ENCODE peak calls at places on chromosomes 3 and 15, in seven cellular contexts. K is AG04450, U is AG10803, X is left ventricle myocardium inferior, A is heart right ventricle, H is lower lobe of right lung, O is AG09309. Z is an unnamed sample.

GRCh38 chr3:30098656-30099454 is 507.5 kb upstream of the TGFBR2 start:
- DNase-seq in K (no peak), U (peak), X (no peak), A (no peak), H (no peak), O (no peak), Z (no peak)

GRCh38 chr15:57444877-57445513 is 68.7 kb downstream of the CGNL1 start:
- DNase-seq in K (no peak), U (peak), X (no peak), A (no peak), H (no peak), O (no peak), Z (no peak)

GRCh38 chr3:165463546-165463945 is 267.4 kb upstream of the SLITRK3 start:
- DNase-seq in K (no peak), U (peak), X (no peak), A (no peak), H (no peak), O (no peak), Z (no peak)

GRCh38 chr3:46359748-46360509 is 6.0 kb downstream of the CCR2 start:
- DNase-seq in K (no peak), U (peak), X (no peak), A (no peak), H (no peak), O (no peak), Z (peak)

GRCh38 chr15:41698779-41699178 is 38.6 kb downstream of the MGA start:
- DNase-seq in K (peak), U (peak), X (no peak), A (no peak), H (no peak), O (peak), Z (peak)

GRCh38 chr3:14634763-14635400 is 16.7 kb upstream of the CCDC174 start:
- DNase-seq in K (no peak), U (no peak), X (no peak), A (no peak), H (no peak), O (no peak), Z (no peak)

GRCh38 chr15:67731112-67731761 is 94.1 kb upstream of the SKOR1 start:
- DNase-seq in K (no peak), U (no peak), X (no peak), A (no peak), H (no peak), O (no peak), Z (no peak)

GRCh38 chr3:154151969-154152368 is 30.8 kb downstream of the ARHGEF26 start:
- DNase-seq in K (peak), U (peak), X (no peak), A (no peak), H (no peak), O (peak), Z (peak)

GRCh38 chr3:2823016-2823415 is 287.2 kb downstream of the IL5RA start:
- DNase-seq in K (no peak), U (no peak), X (no peak), A (no peak), H (no peak), O (no peak), Z (peak)

GRCh38 chr3:105686324-105686897 is 182.4 kb downstream of the CBLB start:
- DNase-seq in K (peak), U (peak), X (no peak), A (no peak), H (no peak), O (peak), Z (peak)

GRCh38 chr3:197417451-197417850 is 119.0 kb upstream of the DLG1 start:
- DNase-seq in K (no peak), U (peak), X (no peak), A (no peak), H (no peak), O (peak), Z (no peak)

GRCh38 chr15:49370782-49371181 is 52.3 kb upstream of the FGF7 start:
- DNase-seq in K (no peak), U (peak), X (no peak), A (no peak), H (no peak), O (no peak), Z (no peak)

GRCh38 chr3:45987368-45988099 is 8.1 kb downstream of the FYCO1 start:
- DNase-seq in K (no peak), U (peak), X (no peak), A (peak), H (no peak), O (no peak), Z (no peak)

GRCh38 chr3:50356553-50356952 is 2.8 kb downstream of the TMEM115 start:
- DNase-seq in K (no peak), U (peak), X (peak), A (no peak), H (no peak), O (no peak), Z (no peak)

GRCh38 chr15:40891810-40892448 is 2.3 kb upstream of the VPS18 start:
- DNase-seq in K (no peak), U (no peak), X (no peak), A (no peak), H (no peak), O (no peak), Z (peak)

GRCh38 chr15:38130200-38130567 is 122.5 kb upstream of the SPRED1 start:
- DNase-seq in K (peak), U (no peak), X (no peak), A (no peak), H (no peak), O (no peak), Z (no peak)

GRCh38 chr3:20225769-20226168 is 39.8 kb upstream of the SGO1 start:
- DNase-seq in K (no peak), U (peak), X (no peak), A (no peak), H (no peak), O (no peak), Z (peak)

GRCh38 chr3:126418661-126419131 is 24.0 kb downstream of the CFAP100 start:
- DNase-seq in K (no peak), U (no peak), X (no peak), A (no peak), H (no peak), O (no peak), Z (no peak)

GRCh38 chr15:66795851-66796250 is 93.8 kb downstream of the SMAD6 start:
- DNase-seq in K (no peak), U (no peak), X (no peak), A (no peak), H (no peak), O (no peak), Z (no peak)

GRCh38 chr3:113620091-113620490 is 76.4 kb downstream of the USF3 start:
- DNase-seq in K (no peak), U (no peak), X (no peak), A (no peak), H (no peak), O (no peak), Z (no peak)

GRCh38 chr15:62306851-62307504 is 141.9 kb upstream of the C2CD4B start:
- DNase-seq in K (peak), U (peak), X (peak), A (peak), H (peak), O (peak), Z (peak)

GRCh38 chr15:86743283-86743903 is 663.7 kb downstream of the AGBL1 start:
- DNase-seq in K (no peak), U (no peak), X (peak), A (peak), H (no peak), O (no peak), Z (no peak)

GRCh38 chr15:96232335-96232734 is 98.2 kb upstream of the NR2F2 start:
- DNase-seq in K (no peak), U (no peak), X (no peak), A (no peak), H (no peak), O (no peak), Z (no peak)

GRCh38 chr15:56205061-56205876 is 38.4 kb downstream of the RFX7 start:
- DNase-seq in K (no peak), U (peak), X (no peak), A (no peak), H (no peak), O (peak), Z (no peak)

GRCh38 chr3:3753416-3753815 is 45.8 kb upstream of the LRRN1 start:
- DNase-seq in K (no peak), U (no peak), X (no peak), A (no peak), H (no peak), O (no peak), Z (no peak)

GRCh38 chr15:95556866-95557225 is 773.7 kb upstream of the NR2F2 start:
- DNase-seq in K (no peak), U (no peak), X (no peak), A (no peak), H (no peak), O (no peak), Z (peak)

GRCh38 chr3:175065492-175065891 is 206.4 kb downstream of the NAALADL2 start:
- DNase-seq in K (no peak), U (no peak), X (no peak), A (no peak), H (no peak), O (no peak), Z (no peak)

DNA sequence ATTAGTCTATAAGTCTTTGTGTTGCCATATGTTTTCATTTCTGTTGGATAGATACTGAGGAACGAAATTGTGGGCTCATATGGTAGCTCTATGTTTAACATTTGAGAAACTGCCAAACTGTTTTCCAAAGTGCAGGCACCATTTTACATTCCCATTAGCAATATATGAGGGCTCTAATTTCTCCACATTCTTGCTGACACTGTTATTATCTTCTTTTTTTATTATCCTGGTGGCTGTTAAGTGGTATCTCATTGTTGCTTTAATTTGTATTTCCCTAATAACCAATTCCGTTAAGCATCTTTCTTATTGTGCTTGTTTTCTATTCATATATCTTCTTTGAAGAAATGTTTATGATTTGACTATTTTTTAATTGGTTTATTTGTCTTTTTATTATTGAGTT is 1.9 kb upstream of the PIK3R4 start:
- DNase-seq in K (no peak), U (no peak), X (no peak), A (no peak), H (no peak), O (no peak), Z (no peak)
- H3K4me3 ChIP-seq in K (no peak), U (peak), X (no peak), A (peak), H (peak), O (no peak), Z (no peak)

DNA sequence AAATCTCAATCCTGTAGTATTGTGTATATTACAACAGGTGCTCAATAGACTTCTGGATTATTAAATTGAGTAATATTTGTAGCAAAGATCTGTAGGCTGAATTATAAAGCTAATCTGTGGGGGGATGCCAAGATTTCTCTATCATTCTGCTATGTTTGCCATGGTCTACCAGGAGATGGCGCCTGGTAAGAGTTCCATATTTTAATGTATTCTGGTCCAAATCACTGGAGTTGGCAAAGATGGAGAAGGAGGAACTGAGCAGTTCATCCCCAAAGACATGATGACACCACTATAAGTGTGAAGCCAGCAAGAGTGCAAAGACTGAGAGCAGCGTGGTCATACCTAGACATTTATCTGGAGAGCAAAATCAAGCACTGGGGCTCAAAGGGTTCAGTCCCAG is 340.8 kb upstream of the TPRG1 start:
- DNase-seq in K (no peak), U (no peak), X (no peak), A (no peak), H (no peak), O (no peak), Z (no peak)
- TF ChIP-seq CTCF in K (peak), U (peak), X (peak), A (no peak), H (peak), O (peak), Z (no peak)

DNA sequence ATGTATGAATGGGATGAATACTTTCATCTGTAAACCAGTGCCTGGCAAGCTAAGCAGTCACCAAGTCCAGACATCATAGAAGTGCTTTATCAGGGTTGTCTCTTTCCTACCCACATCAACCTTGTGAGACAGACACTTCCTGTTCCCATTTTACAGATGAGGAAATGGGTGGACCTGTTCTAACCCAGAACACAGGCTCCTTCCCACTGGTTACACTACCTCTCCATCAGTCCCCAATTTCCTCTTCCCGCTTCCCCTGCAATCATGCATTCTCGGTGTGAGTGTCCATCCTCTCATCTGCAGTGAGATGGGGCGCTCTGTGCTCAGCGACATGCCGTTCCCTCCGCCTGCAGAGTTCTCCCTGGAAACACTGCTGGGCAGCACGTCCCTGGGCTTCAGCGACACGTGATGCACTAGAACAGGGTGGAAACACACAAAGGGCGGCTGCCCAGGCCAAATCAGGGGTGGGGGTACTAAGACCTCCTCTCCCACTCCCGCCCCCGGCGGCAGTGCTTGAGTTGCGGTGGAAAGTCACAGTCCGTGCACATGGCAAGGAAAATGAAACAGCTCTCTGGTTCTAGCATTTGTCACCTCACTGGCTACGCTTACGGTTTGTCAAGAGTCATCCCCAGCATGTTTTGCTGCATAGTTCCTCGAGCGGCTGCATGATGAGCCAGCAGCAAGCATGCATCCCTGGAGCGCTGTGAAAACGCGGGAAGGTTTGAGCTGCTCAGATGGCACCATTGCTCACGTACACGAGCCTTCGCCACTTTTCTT is 201.1 kb downstream of the ADAMTS17 start:
- DNase-seq in K (no peak), U (no peak), X (no peak), A (no peak), H (no peak), O (no peak), Z (no peak)
- H3K4me3 ChIP-seq in K (no peak), U (no peak), X (no peak), A (no peak), H (no peak), O (no peak), Z (no peak)

GRCh38 chr15:42736793-42737528 is at the start of gene CDAN1:
- DNase-seq in K (peak), U (peak), X (peak), A (peak), H (peak), O (peak), Z (peak)
- TF ChIP-seq CTCF in K (no peak), U (no peak), X (no peak), A (no peak), H (peak), O (no peak), Z (no peak)

GRCh38 chr3:192408007-192408655 is 319.2 kb downstream of the FGF12 start:
- DNase-seq in K (no peak), U (no peak), X (peak), A (peak), H (no peak), O (no peak), Z (no peak)
- H3K4me3 ChIP-seq in K (no peak), U (no peak), X (peak), A (peak), H (peak), O (no peak), Z (peak)